ENCODE peak calls at places on chromosomes 16 and 17, in seven cellular contexts. K is activated naive CD4-positive, alpha-beta T cell; T is A549; D is activated CD4-positive, alpha-beta T cell treated with anti-CD3 and anti-CD28 coated beads, Interleukin-2, amount 50 U/mL, for 4 hours; M is T-cell; E is HS-27A; H is SHP77. Z is an unnamed sample.

GRCh38 chr16:80717611-80718010 is 86.8 kb downstream of the CDYL2 start:
- DNase-seq in H (no peak), T (no peak), M (no peak), D (no peak), K (no peak), E (no peak), Z (no peak)

GRCh38 chr17:74072340-74072739 is 131.1 kb upstream of the RPL38 start:
- DNase-seq in D (no peak), T (no peak), H (no peak), K (no peak), E (no peak), M (no peak), Z (no peak)

GRCh38 chr16:56849690-56850680 is 15.0 kb upstream of the SLC12A3 start:
- DNase-seq in K (no peak), T (no peak), H (no peak), E (no peak), D (no peak), M (no peak), Z (no peak)

GRCh38 chr16:10253344-10253855 is 71.2 kb upstream of the GRIN2A start:
- DNase-seq in H (no peak), T (no peak), K (no peak), E (no peak), M (no peak), D (no peak), Z (no peak)

GRCh38 chr16:11390573-11391495 is 45.6 kb downstream of the RMI2 start:
- DNase-seq in E (no peak), H (no peak), D (no peak), M (no peak), T (no peak), K (no peak), Z (no peak)

GRCh38 chr17:75078097-75079022 is 9.4 kb upstream of the SLC16A5 start:
- DNase-seq in H (no peak), D (no peak), T (peak; percentile 55), K (no peak), M (no peak), E (peak; percentile 59), Z (peak; percentile 55)

GRCh38 chr17:7313890-7314718 is 1.1 kb downstream of the GPS2 start:
- DNase-seq in E (no peak), M (no peak), D (no peak), K (no peak), T (peak; percentile 46), H (no peak), Z (no peak)

GRCh38 chr16:70682239-70683145 is 3.4 kb downstream of the MTSS2 start:
- DNase-seq in T (no peak), M (no peak), K (no peak), E (no peak), D (no peak), H (no peak), Z (no peak)

GRCh38 chr16:68235882-68236803 is at the start of gene ESRP2:
- DNase-seq in M (peak; percentile 45), D (no peak), H (no peak), K (peak; percentile 19), T (no peak), E (no peak), Z (no peak)

GRCh38 chr17:56172517-56172982 is 19.3 kb downstream of the ANKFN1 start:
- DNase-seq in K (no peak), M (no peak), E (no peak), T (no peak), H (no peak), D (no peak), Z (no peak)

GRCh38 chr17:38322156-38322779 is 21.5 kb downstream of the GPR179 start:
- DNase-seq in K (peak; percentile 72), T (peak; percentile 68), E (no peak), D (peak; percentile 74), M (peak; percentile 59), H (peak; percentile 33), Z (peak; percentile 72)

GRCh38 chr17:4597975-4598374 is 13.6 kb downstream of the SMTNL2 start:
- DNase-seq in H (no peak), K (no peak), T (no peak), M (no peak), D (no peak), E (no peak), Z (no peak)

GRCh38 chr17:1764274-1764673 is 2.4 kb downstream of the SERPINF1 start:
- DNase-seq in K (peak; percentile 59), E (no peak), H (peak; percentile 80), D (peak; percentile 32), T (no peak), M (peak; percentile 81), Z (peak; percentile 33)

GRCh38 chr17:35094902-35095301 is 24.8 kb downstream of the RAD51D start:
- DNase-seq in E (no peak), M (no peak), D (no peak), T (peak; percentile 72), H (no peak), K (no peak), Z (peak; percentile 52)